ENCODE peak calls at places on chromosomes 4 and X, in eight cellular contexts. P is SJSA1; Y is breast epithelium; N is effector memory CD4-positive, alpha-beta T cell; O is lower lobe of right lung; D is MM.1S; H is colonic mucosa; J is right atrium auricular region. G is an unnamed sample.

GRCh38 chrX:119266364-119266995 is 30.4 kb downstream of the PGRMC1 start:
- DNase-seq in P (no peak), Y (no peak), N (no peak), O (no peak), D (peak; percentile 19), H (peak; percentile 26), J (peak; percentile 61), G (peak; percentile 7)

GRCh38 chrX:34956915-34957314 is 14.3 kb downstream of the FAM47B start:
- DNase-seq in P (no peak), Y (no peak), N (no peak), O (no peak), D (no peak), H (no peak), J (no peak), G (no peak)

GRCh38 chr4:55183926-55184599 is 58.7 kb upstream of the KDR start:
- DNase-seq in P (peak; percentile 84), Y (peak; percentile 26), N (no peak), O (no peak), D (no peak), H (no peak), J (no peak), G (no peak)

GRCh38 chr4:114780205-114780604 is 181.6 kb downstream of the UGT8 start:
- DNase-seq in P (no peak), Y (no peak), N (no peak), O (no peak), D (peak; percentile 9), H (no peak), J (no peak), G (no peak)

GRCh38 chrX:86946569-86946968 is 571.0 kb upstream of the KLHL4 start:
- DNase-seq in P (no peak), Y (no peak), N (no peak), O (no peak), D (peak; percentile 57), H (no peak), J (no peak), G (no peak)

GRCh38 chr4:158255727-158256324 is 45.5 kb downstream of the TMEM144 start:
- DNase-seq in P (no peak), Y (no peak), N (no peak), O (no peak), D (peak; percentile 40), H (no peak), J (no peak), G (no peak)

GRCh38 chr4:53067125-53067802 is 205.1 kb downstream of the RASL11B start:
- DNase-seq in P (no peak), Y (no peak), N (no peak), O (no peak), D (no peak), H (no peak), J (no peak), G (no peak)

GRCh38 chrX:8233091-8233490 is 62.0 kb upstream of the VCX2 start:
- DNase-seq in P (no peak), Y (no peak), N (no peak), O (no peak), D (no peak), H (no peak), J (no peak), G (no peak)

GRCh38 chr4:40395908-40396806 is 61.0 kb downstream of the CHRNA9 start:
- DNase-seq in P (no peak), Y (peak; percentile 84), N (no peak), O (peak; percentile 83), D (no peak), H (peak; percentile 80), J (no peak), G (no peak)

GRCh38 chr4:60019946-60020345 is 1180.2 kb upstream of the ADGRL3 start:
- DNase-seq in P (no peak), Y (no peak), N (no peak), O (no peak), D (no peak), H (no peak), J (no peak), G (no peak)

GRCh38 chr4:169404959-169405358 is 134.2 kb upstream of the SH3RF1 start:
- DNase-seq in P (no peak), Y (no peak), N (no peak), O (no peak), D (no peak), H (no peak), J (no peak), G (no peak)

GRCh38 chrX:29299689-29300088 is 712.4 kb downstream of the IL1RAPL1 start:
- DNase-seq in P (no peak), Y (no peak), N (no peak), O (no peak), D (no peak), H (no peak), J (no peak), G (no peak)

GRCh38 chrX:368811-369562 is 17.7 kb downstream of the PPP2R3B start:
- DNase-seq in P (no peak), Y (no peak), N (no peak), O (no peak), D (no peak), H (no peak), J (no peak), G (no peak)

GRCh38 chrX:13283968-13284914 is 35.6 kb downstream of the ATXN3L start:
- DNase-seq in P (no peak), Y (no peak), N (no peak), O (no peak), D (no peak), H (no peak), J (no peak), G (no peak)

GRCh38 chrX:110175146-110175545 is 142.7 kb downstream of the AMMECR1 start:
- DNase-seq in P (no peak), Y (no peak), N (no peak), O (no peak), D (no peak), H (no peak), J (no peak), G (no peak)

GRCh38 chr4:168923526-168924194 is 86.4 kb downstream of the CBR4 start:
- DNase-seq in P (peak; percentile 62), Y (no peak), N (no peak), O (no peak), D (peak; percentile 61), H (peak; percentile 73), J (no peak), G (peak; percentile 12)

GRCh38 chr4:150010525-150011126 is 67.6 kb upstream of the DCLK2 start:
- DNase-seq in P (no peak), Y (no peak), N (no peak), O (no peak), D (peak; percentile 58), H (peak; percentile 42), J (no peak), G (no peak)

GRCh38 chrX:2183193-2183725 is 317.5 kb downstream of the DHRSX start:
- DNase-seq in P (no peak), Y (no peak), N (no peak), O (no peak), D (no peak), H (no peak), J (no peak), G (no peak)
- H3K27ac ChIP-seq in P (no peak overlapping the region), Y (no peak overlapping the region), N (no peak overlapping the region), O (no peak overlapping the region), D (no peak overlapping the region), H (no peak overlapping the region), J (no peak overlapping the region), G (no peak overlapping the region)

GRCh38 chr4:10106421-10107039 is 10.1 kb downstream of the WDR1 start:
- DNase-seq in P (peak; percentile 85), Y (peak; percentile 86), N (peak; percentile 62), O (no peak), D (no peak), H (peak; percentile 58), J (peak; percentile 97), G (no peak)

GRCh38 chr4:10105920-10106319 is 10.7 kb downstream of the WDR1 start:
- DNase-seq in P (no peak), Y (no peak), N (no peak), O (no peak), D (no peak), H (no peak), J (no peak), G (no peak)

GRCh38 chr4:10105421-10105820 is 11.2 kb downstream of the WDR1 start:
- DNase-seq in P (no peak), Y (no peak), N (no peak), O (no peak), D (no peak), H (no peak), J (no peak), G (no peak)

GRCh38 chr4:10104211-10104990 is 12.2 kb downstream of the WDR1 start:
- DNase-seq in P (no peak), Y (no peak), N (no peak), O (no peak), D (peak; percentile 69), H (no peak), J (no peak), G (no peak)

GRCh38 chr4:10104991-10105276 is 11.7 kb downstream of the WDR1 start:
- DNase-seq in P (no peak), Y (no peak), N (no peak), O (no peak), D (no peak), H (no peak), J (no peak), G (no peak)
- H3K4me1 ChIP-seq in P (peaks cover 40% of the 10 kb centered on the region), Y (peaks cover 17% of the 10 kb centered on the region), N (peaks cover 81% of the 10 kb centered on the region), O (peaks cover 80% of the 10 kb centered on the region), D (peaks cover 69% of the 10 kb centered on the region), H (peaks cover 22% of the 10 kb centered on the region), J (peaks cover 100% of the 10 kb centered on the region), G (peaks cover 100% of the 10 kb centered on the region)

DNA sequence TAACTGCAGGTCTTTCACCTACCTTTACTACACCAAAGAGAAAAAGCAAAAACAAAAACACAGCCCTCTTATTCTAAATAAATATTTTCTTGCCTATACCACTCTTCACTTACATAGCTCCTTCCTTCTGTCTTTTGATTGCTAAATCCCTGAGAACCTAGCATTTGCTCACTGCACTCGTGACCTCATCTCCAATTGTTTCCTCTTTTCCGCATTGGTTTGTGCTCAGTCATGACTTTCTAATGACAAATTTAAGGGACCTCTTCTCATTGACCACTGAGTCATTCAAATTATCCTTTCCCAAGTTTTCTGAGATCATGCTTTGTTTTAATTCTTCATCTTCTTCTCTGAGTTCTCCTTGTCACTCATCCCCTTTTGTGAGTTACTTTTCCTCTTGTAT is 1697.1 kb downstream of the STIM2 start:
- DNase-seq in P (no peak), Y (no peak), N (no peak), O (no peak), D (no peak), H (no peak), J (no peak), G (no peak)
- H3K9me3 ChIP-seq in P (no peaks in the 10 kb centered on the region), Y (no peaks in the 10 kb centered on the region), N (no peaks in the 10 kb centered on the region), O (no peaks in the 10 kb centered on the region), D (no peaks in the 10 kb centered on the region), H (no peaks in the 10 kb centered on the region), J (no peaks in the 10 kb centered on the region), G (no peaks in the 10 kb centered on the region)

GRCh38 chr4:103012594-103012993 is 6.9 kb downstream of the SLC9B1 start:
- DNase-seq in P (no peak), Y (no peak), N (no peak), O (no peak), D (no peak), H (no peak), J (no peak), G (no peak)

GRCh38 chr4:103011378-103012025 is 8.0 kb downstream of the SLC9B1 start:
- DNase-seq in P (no peak), Y (no peak), N (no peak), O (peak; percentile 55), D (peak; percentile 30), H (peak; percentile 53), J (no peak), G (no peak)

GRCh38 chr4:103008875-103009729 is 10.4 kb downstream of the SLC9B1 start:
- DNase-seq in P (no peak), Y (no peak), N (no peak), O (no peak), D (peak; percentile 72), H (peak; percentile 37), J (no peak), G (peak; percentile 46)

GRCh38 chr4:103010827-103011226 is 8.7 kb downstream of the SLC9B1 start:
- DNase-seq in P (no peak), Y (no peak), N (no peak), O (no peak), D (no peak), H (no peak), J (no peak), G (no peak)

GRCh38 chr4:103012085-103012484 is 7.4 kb downstream of the SLC9B1 start:
- DNase-seq in P (no peak), Y (no peak), N (no peak), O (no peak), D (no peak), H (no peak), J (no peak), G (no peak)
- H3K27ac ChIP-seq in P (no peak overlapping the region), Y (peak overlapping the region; percentile 66), N (no peak overlapping the region), O (peak overlapping the region; percentile 57), D (no peak overlapping the region), H (no peak overlapping the region), J (peak overlapping the region; percentile 14), G (no peak overlapping the region)